ENCODE peak calls at places on chromosomes 11 and 22, in four cellular contexts. L is fibroblast of villous mesenchyme, H is ovary, R is bronchial epithelial cell. B is an unnamed sample.

GRCh38 chr22:35900483-35901168 is 128.0 kb downstream of the RBFOX2 start:
- DNase-seq in H (no peak), L (peak; percentile 49), R (peak; percentile 86), B (peak; percentile 54)

GRCh38 chr11:113670830-113671215 is 35.3 kb downstream of the TMPRSS5 start:
- DNase-seq in L (no peak), H (no peak), R (no peak), B (no peak)

GRCh38 chr11:111379500-111380136 is 543 bp upstream of the POU2AF1 start:
- DNase-seq in L (no peak), H (no peak), R (no peak), B (no peak)

GRCh38 chr22:44671742-44672141 is 30.3 kb upstream of the PRR5 start:
- DNase-seq in L (peak; percentile 78), R (peak; percentile 72), H (no peak), B (peak; percentile 71)

GRCh38 chr22:22720724-22721261 is 76.4 kb downstream of the GGTLC2 start:
- DNase-seq in L (peak; percentile 30), R (peak; percentile 6), H (no peak), B (peak; percentile 42)

GRCh38 chr22:38305481-38306448 is 11.5 kb downstream of the CSNK1E start:
- DNase-seq in R (peak; percentile 74), L (peak; percentile 62), H (no peak), B (peak; percentile 53)

GRCh38 chr11:74949748-74950127 is 672 bp downstream of the SPCS2 start:
- DNase-seq in L (no peak), R (no peak), H (no peak), B (no peak)

GRCh38 chr11:73396985-73397384 is 20.8 kb downstream of the RELT start:
- DNase-seq in R (no peak), H (no peak), L (no peak), B (no peak)

GRCh38 chr11:96396637-96397036 is 6.8 kb downstream of the JRKL start:
- DNase-seq in R (no peak), H (no peak), L (no peak), B (no peak)

GRCh38 chr22:46443850-46444389 is 93.5 kb downstream of the CELSR1 start:
- DNase-seq in H (no peak), R (no peak), L (no peak), B (no peak)

GRCh38 chr11:64627371-64627770 is 36.4 kb downstream of the SLC22A12 start:
- DNase-seq in H (no peak), R (no peak), L (no peak), B (no peak)

GRCh38 chr22:39967996-39968968 is 8.1 kb downstream of the TMA7B start:
- DNase-seq in L (peak; percentile 19), R (no peak), H (no peak), B (peak; percentile 70)

GRCh38 chr22:40638261-40638660 is 1.7 kb upstream of the MRTFA start:
- DNase-seq in L (no peak), R (peak; percentile 35), H (no peak), B (no peak)

GRCh38 chr11:58057481-58057880 is 26.7 kb downstream of the OR6Q1 start:
- DNase-seq in L (peak; percentile 10), R (peak; percentile 13), H (no peak), B (no peak)

GRCh38 chr11:46242462-46242960 is 35.0 kb upstream of the CREB3L1 start:
- DNase-seq in R (no peak), L (no peak), H (no peak), B (no peak)

GRCh38 chr11:128803440-128803839 is 63.7 kb downstream of the KCNJ1 start:
- DNase-seq in H (no peak), R (no peak), L (no peak), B (peak; percentile 29)

GRCh38 chr11:65411681-65412070 is 10.9 kb upstream of the NEAT1 start:
- DNase-seq in H (no peak), R (no peak), L (no peak), B (no peak)

GRCh38 chr22:21652547-21653545 is 10.7 kb downstream of the SDF2L1 start:
- DNase-seq in H (no peak), R (no peak), L (no peak), B (no peak)

GRCh38 chr11:120224386-120224785 is 13.6 kb downstream of the OAF start:
- DNase-seq in H (no peak), R (no peak), L (no peak), B (no peak)

GRCh38 chr11:85902353-85902752 is 47.2 kb downstream of the CCDC83 start:
- DNase-seq in R (no peak), L (no peak), H (no peak), B (no peak)

GRCh38 chr11:128247235-128247594 is 340.1 kb downstream of the ETS1 start:
- DNase-seq in H (no peak), R (no peak), L (no peak), B (no peak)

GRCh38 chr11:36258730-36259360 is 30.4 kb downstream of the COMMD9 start:
- DNase-seq in H (peak; percentile 46), R (peak; percentile 59), L (peak; percentile 84), B (peak; percentile 86)

GRCh38 chr11:96180341-96180740 is 162.7 kb downstream of the MAML2 start:
- DNase-seq in R (no peak), H (no peak), L (no peak), B (no peak)

GRCh38 chr11:61281581-61282250 is 13.4 kb downstream of the VWCE start:
- DNase-seq in R (peak; percentile 58), H (peak; percentile 90), L (peak; percentile 34), B (peak; percentile 40)

GRCh38 chr22:32416556-32417085 is 4.6 kb upstream of the RTCB start:
- DNase-seq in H (no peak), R (no peak), L (no peak), B (no peak)

GRCh38 chr11:14544611-14545010 is 24.4 kb upstream of the PSMA1 start:
- DNase-seq in L (peak; percentile 91), H (no peak), R (peak; percentile 37), B (peak; percentile 82)

GRCh38 chr11:21405403-21405802 is 736.0 kb downstream of the NELL1 start:
- DNase-seq in R (no peak), L (no peak), H (no peak), B (no peak)

GRCh38 chr11:133669371-133670046 is 137.2 kb upstream of the OPCML start:
- DNase-seq in L (no peak), R (no peak), H (no peak), B (no peak)

GRCh38 chr22:36853407-36854099 is 7.3 kb upstream of the NCF4 start:
- DNase-seq in L (peak; percentile 41), R (no peak), H (no peak), B (peak; percentile 57)

GRCh38 chr11:97290444-97291041 is 900.7 kb downstream of the JRKL start:
- DNase-seq in L (no peak), H (no peak), R (no peak), B (no peak)

GRCh38 chr11:77883775-77884174 is 62.8 kb downstream of the AAMDC start:
- DNase-seq in H (no peak), L (peak; percentile 30), R (no peak), B (no peak)

GRCh38 chr11:77876045-77876444 is 55.1 kb downstream of the AAMDC start:
- DNase-seq in R (no peak), L (no peak), H (no peak), B (no peak)

GRCh38 chr11:77882396-77882795 is 61.5 kb downstream of the AAMDC start:
- DNase-seq in R (no peak), L (no peak), H (no peak), B (no peak)

GRCh38 chr11:77874206-77874605 is 53.3 kb downstream of the AAMDC start:
- DNase-seq in L (no peak), H (no peak), R (no peak), B (no peak)

GRCh38 chr11:77879218-77879617 is 58.3 kb downstream of the AAMDC start:
- DNase-seq in H (peak; percentile 50), L (peak; percentile 41), R (no peak), B (peak; percentile 52)
- TF ChIP-seq CTCF in H (no peak), L (no peak), R (no peak), B (no peak)

GRCh38 chr11:34641456-34641855 is 20.6 kb downstream of the EHF start:
- DNase-seq in L (peak; percentile 62), R (no peak), H (no peak), B (no peak)
- H3K4me3 ChIP-seq in L (no peak overlapping the region), R (no peak overlapping the region), H (no peak overlapping the region), B (no peak overlapping the region)

DNA sequence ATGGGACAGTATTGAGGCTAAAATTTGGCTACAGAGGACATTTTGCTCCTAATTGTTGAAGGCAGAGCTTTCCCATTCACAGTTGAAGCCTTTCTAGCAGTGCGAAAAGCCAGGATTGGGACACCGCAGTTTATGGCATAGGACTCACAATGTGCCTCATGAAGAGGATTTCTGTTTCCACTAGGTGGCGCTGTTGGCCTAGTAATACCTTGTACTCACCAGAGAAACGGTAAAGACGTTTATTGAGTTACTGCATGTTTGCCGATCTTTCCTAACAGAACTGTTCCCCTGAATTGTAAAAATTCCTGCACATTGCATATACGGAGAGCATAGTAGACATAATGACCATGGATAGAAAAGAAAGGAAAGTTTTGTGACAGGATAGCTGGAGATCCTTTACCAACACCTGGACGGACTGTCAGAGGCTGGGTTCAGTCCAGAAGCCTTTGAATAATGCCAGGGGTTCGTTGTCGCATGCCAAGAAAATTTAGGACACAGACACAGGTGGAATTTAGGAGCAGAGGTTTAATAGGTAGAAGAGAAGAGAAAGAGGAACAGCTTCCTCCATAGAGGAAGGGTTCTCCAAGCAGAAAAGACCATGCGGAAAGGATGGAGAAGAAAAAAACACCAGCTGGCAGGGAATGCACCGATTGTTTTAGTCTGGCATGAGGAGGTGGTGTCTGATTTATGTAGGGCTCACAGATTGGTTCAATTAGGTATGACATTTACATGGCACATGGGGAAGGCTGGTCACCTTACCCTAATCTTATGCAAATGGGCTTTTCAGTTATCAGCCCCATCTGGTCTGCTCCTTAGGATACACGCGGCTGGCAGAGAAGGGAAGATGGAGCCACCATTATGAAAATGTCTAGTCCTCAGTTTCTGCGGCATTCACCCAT is 10.8 kb upstream of the OR51D1 start:
- DNase-seq in R (peak; percentile 65), H (peak; percentile 56), L (peak; percentile 82), B (peak; percentile 84)
- TF ChIP-seq CTCF in R (peak; percentile 71), H (peak; percentile 50), L (peak; percentile 78), B (peak; percentile 71)

GRCh38 chr22:29912141-29912540 is 29.2 kb downstream of the MTMR3 start:
- DNase-seq in H (no peak), R (no peak), L (no peak), B (no peak)

GRCh38 chr22:29914991-29915390 is 32.0 kb downstream of the MTMR3 start:
- DNase-seq in R (no peak), L (peak; percentile 10), H (no peak), B (no peak)

GRCh38 chr22:29916007-29916544 is 33.1 kb downstream of the MTMR3 start:
- DNase-seq in H (no peak), L (peak; percentile 24), R (no peak), B (no peak)

GRCh38 chr22:29912605-29913398 is 29.8 kb downstream of the MTMR3 start:
- DNase-seq in H (no peak), L (peak; percentile 90), R (peak; percentile 39), B (peak; percentile 86)

DNA sequence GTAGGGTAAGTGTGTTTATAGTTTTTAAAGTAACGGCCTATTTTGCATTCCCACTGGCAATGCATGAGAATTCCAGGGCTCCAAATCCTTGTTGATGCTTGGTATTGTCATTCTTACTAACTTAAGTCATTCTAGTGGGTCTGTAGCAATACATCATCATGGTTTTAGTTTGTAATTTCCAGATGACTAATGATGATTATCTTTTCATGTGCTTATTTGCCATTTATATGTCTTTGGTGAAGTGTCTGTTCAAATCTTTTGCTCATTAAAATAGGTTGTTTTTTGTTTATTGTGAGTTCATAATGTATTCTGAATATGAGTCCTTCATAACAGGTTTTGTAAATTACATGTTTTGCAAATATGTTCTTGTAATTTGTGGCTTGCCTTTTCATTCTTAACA is 31.2 kb downstream of the MTMR3 start:
- DNase-seq in R (peak; percentile 92), L (peak; percentile 88), H (no peak), B (peak; percentile 74)
- H3K4me3 ChIP-seq in R (no peak overlapping the region), L (no peak overlapping the region), H (no peak overlapping the region), B (no peak overlapping the region)

GRCh38 chr11:90392692-90393091 is 169.8 kb upstream of the CHORDC1 start:
- DNase-seq in L (no peak), H (no peak), R (no peak), B (no peak)
- TF ChIP-seq CTCF in L (no peak), H (no peak), R (peak; percentile 3), B (no peak)

B was measured in fibroblast of pulmonary artery.